ENCODE peak calls at places on chromosome 17, in eight cellular contexts. L, K, C, G, V, P, U and A are unnamed samples.
A peak's percentile ranks its signal among the peaks of the same experiment; 100 is the strongest.

GRCh38 chr17:50330151-50330753 is 15.7 kb upstream of the XYLT2 start:
- DNase-seq in L (no peak), K (no peak), C (no peak), G (no peak), V (no peak), P (no peak), U (no peak), A (no peak)

GRCh38 chr17:69477204-69477899 is 62.9 kb downstream of the MAP2K6 start:
- DNase-seq in L (no peak), K (no peak), C (no peak), G (no peak), V (no peak), P (no peak), U (no peak), A (no peak)

GRCh38 chr17:18084256-18084655 is 3.5 kb upstream of the DRG2 start:
- DNase-seq in L (no peak), K (no peak), C (no peak), G (no peak), V (no peak), P (no peak), U (no peak), A (no peak)

GRCh38 chr17:19645608-19646250 is 2.8 kb upstream of the ALDH3A2 start:
- DNase-seq in L (peak; percentile 13), K (peak; percentile 27), C (peak; percentile 81), G (peak; percentile 46), V (peak; percentile 24), P (no peak), U (peak; percentile 15), A (no peak)

GRCh38 chr17:14211778-14212177 is 24.9 kb downstream of the CDRT15 start:
- DNase-seq in L (no peak), K (peak; percentile 42), C (peak; percentile 54), G (peak; percentile 15), V (no peak), P (no peak), U (no peak), A (no peak)

GRCh38 chr17:67544364-67544763 is 167.3 kb downstream of the PITPNC1 start:
- DNase-seq in L (no peak), K (no peak), C (no peak), G (no peak), V (no peak), P (no peak), U (no peak), A (no peak)

GRCh38 chr17:29613371-29613837 is 9.3 kb downstream of the CORO6 start:
- DNase-seq in L (peak; percentile 92), K (peak; percentile 72), C (peak; percentile 96), G (no peak), V (peak; percentile 95), P (peak; percentile 95), U (no peak), A (no peak)

GRCh38 chr17:64173646-64174045 is 43.7 kb upstream of the ERN1 start:
- DNase-seq in L (no peak), K (no peak), C (no peak), G (no peak), V (no peak), P (no peak), U (no peak), A (no peak)

GRCh38 chr17:9021158-9021984 is at the start of gene NTN1:
- DNase-seq in L (peak; percentile 28), K (peak; percentile 82), C (peak; percentile 62), G (peak; percentile 60), V (peak; percentile 43), P (no peak), U (peak; percentile 76), A (no peak)

GRCh38 chr17:64253470-64253869 is 9.6 kb downstream of the TEX2 start:
- DNase-seq in L (no peak), K (no peak), C (no peak), G (no peak), V (no peak), P (no peak), U (no peak), A (no peak)

GRCh38 chr17:45718791-45719190 is 65.3 kb upstream of the CRHR1 start:
- DNase-seq in L (no peak), K (no peak), C (no peak), G (no peak), V (no peak), P (no peak), U (no peak), A (no peak)

GRCh38 chr17:57989011-57989345 is 924 bp upstream of the VEZF1 start:
- DNase-seq in L (no peak), K (no peak), C (no peak), G (peak; percentile 32), V (peak; percentile 71), P (no peak), U (no peak), A (no peak)